ENCODE peak calls at places on chromosomes 1 and 21, in five cellular contexts. U, E, C, V and A are unnamed samples.

GRCh38 chr1:9009438-9010366 is 16.5 kb downstream of the SLC2A7 start:
- DNase-seq in U (peak; percentile 75), E (peak; percentile 64), C (no peak), V (no peak), A (no peak)

GRCh38 chr1:65395887-65396612 is 24.4 kb upstream of the LEPR start:
- DNase-seq in U (no peak), E (no peak), C (peak; percentile 47), V (no peak), A (no peak)

GRCh38 chr21:45852886-45853400 is 128.6 kb upstream of the COL6A1 start:
- DNase-seq in U (no peak), E (no peak), C (no peak), V (no peak), A (no peak)

GRCh38 chr1:214372092-214372491 is 91.1 kb downstream of the SMYD2 start:
- DNase-seq in U (no peak), E (no peak), C (no peak), V (no peak), A (no peak)

GRCh38 chr1:6210606-6211355 is 4.9 kb downstream of the RNF207 start:
- DNase-seq in U (no peak), E (no peak), C (no peak), V (no peak), A (no peak)

GRCh38 chr1:76337777-76338176 is 263.2 kb downstream of the ST6GALNAC3 start:
- DNase-seq in U (no peak), E (no peak), C (no peak), V (no peak), A (no peak)

GRCh38 chr1:187837787-187838186 is 1009.0 kb downstream of the PLA2G4A start:
- DNase-seq in U (no peak), E (no peak), C (no peak), V (no peak), A (no peak)

GRCh38 chr1:110150330-110151174 is at the start of gene SLC6A17:
- DNase-seq in U (peak; percentile 20), E (peak; percentile 79), C (no peak), V (peak; percentile 23), A (peak; percentile 29)

GRCh38 chr1:63705058-63705457 is 68.8 kb upstream of the ROR1 start:
- DNase-seq in U (no peak), E (no peak), C (no peak), V (no peak), A (no peak)

GRCh38 chr1:63713041-63713440 is 60.8 kb upstream of the ROR1 start:
- DNase-seq in U (no peak), E (no peak), C (no peak), V (no peak), A (no peak)

GRCh38 chr1:63710306-63710705 is 63.5 kb upstream of the ROR1 start:
- DNase-seq in U (no peak), E (no peak), C (no peak), V (no peak), A (no peak)

GRCh38 chr1:63710776-63711175 is 63.0 kb upstream of the ROR1 start:
- DNase-seq in U (no peak), E (no peak), C (no peak), V (no peak), A (no peak)

DNA sequence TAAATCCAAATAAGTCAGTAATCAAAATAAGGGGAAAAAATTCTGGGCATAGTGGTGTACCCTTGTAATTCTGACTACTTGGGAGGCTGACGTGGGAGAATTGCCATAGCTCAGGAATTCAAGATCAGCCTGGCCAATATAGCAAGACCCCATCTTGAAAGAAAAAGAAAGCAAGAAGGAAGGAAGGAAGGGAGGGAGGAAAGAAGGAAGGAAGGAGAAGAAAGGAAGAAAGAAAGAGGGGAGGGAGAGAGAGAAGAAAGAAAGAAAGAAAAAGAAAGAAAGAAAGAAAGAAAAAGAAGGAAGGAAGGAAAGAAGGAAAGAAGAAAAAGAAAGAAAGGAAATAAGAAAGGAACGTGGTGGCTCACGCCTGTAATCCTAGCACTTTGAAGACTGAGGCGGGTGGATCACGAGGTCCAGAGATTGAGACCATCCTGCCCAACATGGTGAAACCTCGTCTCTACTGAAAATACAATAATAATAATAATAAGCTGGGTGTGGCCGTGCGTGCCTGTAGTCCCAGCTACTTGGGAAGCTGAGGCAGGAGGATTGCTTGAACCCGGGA is 64.5 kb upstream of the ROR1 start:
- DNase-seq in U (no peak), E (no peak), C (no peak), V (no peak), A (no peak)
- TF ChIP-seq CTCF in U (no peak), E (no peak), C (no peak), V (no peak), A (no peak)

GRCh38 chr1:70247768-70248167 is 26.6 kb downstream of the SRSF11 start:
- DNase-seq in U (no peak), E (no peak), C (no peak), V (no peak), A (no peak)

GRCh38 chr1:70247122-70247521 is 25.9 kb downstream of the SRSF11 start:
- DNase-seq in U (no peak), E (no peak), C (no peak), V (no peak), A (no peak)

GRCh38 chr1:70248729-70249128 is 27.5 kb downstream of the SRSF11 start:
- DNase-seq in U (no peak), E (no peak), C (no peak), V (no peak), A (no peak)
- TF ChIP-seq CTCF in U (no peak), E (no peak), C (no peak), V (no peak), A (no peak)

GRCh38 chr1:3350441-3351261 is 103.8 kb upstream of the ARHGEF16 start:
- DNase-seq in U (no peak), E (no peak), C (no peak), V (no peak), A (peak; percentile 42)
- TF ChIP-seq CTCF in U (no peak), E (no peak), C (no peak), V (no peak), A (no peak)

DNA sequence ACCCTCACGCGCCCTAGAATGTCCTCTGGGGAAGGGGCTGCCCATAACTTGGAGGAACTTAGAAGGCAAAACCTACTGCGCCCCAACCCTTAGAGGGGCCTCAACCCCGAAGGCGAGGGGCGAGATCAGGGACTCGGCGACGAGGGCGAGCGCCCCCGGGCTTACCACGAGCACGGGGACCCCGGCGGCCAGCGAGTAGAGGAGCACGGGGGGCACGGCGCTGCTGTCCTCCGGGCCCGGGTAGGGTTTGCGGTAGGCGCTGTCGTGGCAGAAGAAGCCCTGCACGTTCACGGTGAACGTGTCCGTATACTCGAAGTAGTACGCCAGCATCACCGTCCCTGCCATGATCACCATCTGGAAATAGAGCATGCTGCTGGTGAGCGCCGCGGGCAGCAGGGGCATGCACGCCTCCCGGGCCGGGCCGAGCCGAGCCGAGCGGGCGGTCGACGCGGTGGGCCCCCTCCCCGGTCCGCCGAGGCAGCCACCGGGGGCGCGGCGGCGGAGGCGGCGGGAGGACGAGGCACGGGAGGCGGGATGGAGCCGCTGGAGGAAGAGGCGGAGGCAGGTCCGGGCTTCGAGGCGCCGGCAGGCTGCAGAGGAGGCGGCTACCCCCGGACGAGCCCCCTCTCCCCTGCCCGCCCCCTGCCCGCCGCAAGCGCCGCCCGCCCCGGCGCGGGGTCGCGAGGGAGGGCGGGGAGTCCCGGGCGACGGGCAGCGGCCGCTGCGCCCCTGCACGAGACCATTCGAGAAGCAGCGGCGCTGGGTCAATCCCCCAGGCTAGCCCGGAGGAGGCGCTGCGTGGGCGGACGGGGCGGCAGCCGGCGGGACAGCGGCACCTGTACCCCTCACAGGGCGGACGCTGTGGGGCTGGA is at the start of gene PLPPR5:
- DNase-seq in U (no peak), E (peak; percentile 61), C (no peak), V (peak; percentile 45), A (peak; percentile 46)
- TF ChIP-seq CTCF in U (no peak), E (peak; percentile 2), C (no peak), V (peak; percentile 36), A (no peak)

GRCh38 chr1:206828765-206829164 is 36.7 kb upstream of the IL20 start:
- DNase-seq in U (no peak), E (no peak), C (no peak), V (no peak), A (no peak)
- TF ChIP-seq CTCF in U (no peak), E (no peak), C (peak; percentile 3), V (no peak), A (no peak)

DNA sequence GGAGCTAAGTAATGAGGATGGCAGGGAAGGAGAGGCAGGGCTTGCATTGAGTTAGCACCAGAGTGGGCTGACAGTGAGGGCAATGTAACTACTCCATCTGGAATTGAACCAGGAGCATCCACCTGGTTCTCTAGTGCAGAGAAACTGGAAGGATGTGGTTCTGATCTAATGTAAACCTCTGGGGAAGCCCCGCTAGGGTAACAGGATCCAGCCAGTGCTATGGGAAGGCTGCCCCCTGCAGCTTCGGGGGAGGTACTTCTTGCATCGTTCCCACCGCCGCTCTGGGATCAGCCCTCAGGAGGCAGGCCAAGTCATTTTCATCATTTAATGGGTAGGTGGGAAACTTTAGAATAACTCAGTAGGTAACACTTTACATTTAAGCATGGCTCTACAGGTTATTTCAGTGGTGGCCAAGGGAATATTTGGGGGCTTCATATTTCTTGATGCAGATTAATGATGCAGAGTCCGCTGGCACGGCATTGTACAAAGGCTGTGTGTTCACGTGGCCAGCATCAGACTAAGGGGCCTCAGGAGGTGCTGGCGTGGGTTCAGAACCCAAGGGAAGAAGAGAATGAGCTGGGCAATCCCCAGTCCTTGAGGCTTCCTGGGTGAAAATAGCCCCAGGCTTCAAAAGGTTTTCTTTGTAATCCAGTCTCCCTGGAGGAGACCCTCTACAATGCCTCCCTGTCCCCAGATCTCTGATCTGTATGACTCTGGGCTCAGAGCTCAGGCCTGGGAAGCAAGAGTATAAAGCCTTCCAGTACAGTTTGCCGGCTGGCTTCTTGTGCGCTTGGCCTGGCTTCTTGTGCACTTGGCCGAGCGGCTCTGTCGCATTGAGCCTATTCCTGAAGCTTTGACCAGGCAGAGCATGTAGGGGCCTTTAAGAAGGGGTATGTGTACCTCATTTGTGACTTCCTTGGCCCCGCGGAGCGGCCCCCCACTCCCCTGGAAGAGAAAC is 26.4 kb upstream of the KAZN start:
- DNase-seq in U (peak; percentile 12), E (peak; percentile 56), C (no peak), V (no peak), A (no peak)
- TF ChIP-seq CTCF in U (peak; percentile 62), E (peak; percentile 53), C (peak; percentile 9), V (peak; percentile 54), A (no peak)

GRCh38 chr1:63624911-63625310 is 31.7 kb downstream of the PGM1 start:
- DNase-seq in U (no peak), E (no peak), C (no peak), V (no peak), A (no peak)
- TF ChIP-seq CTCF in U (no peak), E (no peak), C (peak; percentile 43), V (peak; percentile 24), A (peak; percentile 21)

DNA sequence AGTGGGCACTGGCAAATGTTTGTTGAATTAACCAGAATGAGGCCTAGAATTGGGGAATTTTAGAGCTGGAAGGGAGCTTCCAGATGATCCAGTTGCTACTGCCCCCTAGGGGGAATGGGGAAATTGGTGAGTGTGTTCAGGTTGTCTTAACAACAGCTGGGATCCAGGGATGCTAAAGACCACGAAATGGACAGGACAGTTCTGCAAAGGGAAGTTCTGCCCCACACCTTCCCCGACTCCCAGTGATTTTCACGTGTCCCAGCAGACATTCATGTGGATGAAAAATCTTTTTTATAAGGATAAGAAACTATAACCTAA is 33.9 kb downstream of the TRIM62 start:
- DNase-seq in U (no peak), E (no peak), C (no peak), V (no peak), A (no peak)
- TF ChIP-seq CTCF in U (peak; percentile 57), E (peak; percentile 27), C (peak; percentile 59), V (peak; percentile 34), A (no peak)